ENCODE peak calls at places on chromosomes 2 and 18, in five cellular contexts. M is neural progenitor cell, G is thyroid gland, K is brain microvascular endothelial cell, Y is WERI-Rb-1. W is an unnamed sample.

GRCh38 chr2:207733597-207734240 is 22.3 kb downstream of the CCNYL1 start:
- DNase-seq in M (no peak), G (no peak), K (no peak), Y (no peak), W (no peak)

GRCh38 chr18:9403795-9404564 is 69.4 kb downstream of the TWSG1 start:
- DNase-seq in M (peak; percentile 26), G (no peak), K (peak; percentile 49), Y (peak; percentile 21), W (no peak)

GRCh38 chr2:238948765-238949641 is 101.1 kb downstream of the TWIST2 start:
- DNase-seq in M (no peak), G (no peak), K (peak; percentile 47), Y (no peak), W (no peak)

GRCh38 chr2:240269886-240270285 is 129.4 kb upstream of the OTOS start:
- DNase-seq in M (no peak), G (no peak), K (no peak), Y (peak; percentile 3), W (no peak)

GRCh38 chr2:99495461-99495860 is 5.6 kb upstream of the REV1 start:
- DNase-seq in M (no peak), G (no peak), K (no peak), Y (no peak), W (no peak)

GRCh38 chr18:25898965-25899364 is 191.4 kb downstream of the SS18 start:
- DNase-seq in M (no peak), G (no peak), K (no peak), Y (no peak), W (no peak)

GRCh38 chr18:32349728-32350395 is 120.8 kb downstream of the GAREM1 start:
- DNase-seq in M (peak; percentile 8), G (peak; percentile 91), K (peak; percentile 96), Y (no peak), W (peak; percentile 71)

GRCh38 chr2:68775272-68775847 is 40.7 kb downstream of the ARHGAP25 start:
- DNase-seq in M (no peak), G (no peak), K (no peak), Y (no peak), W (no peak)

GRCh38 chr18:36499938-36500337 is 202.4 kb downstream of the FHOD3 start:
- DNase-seq in M (no peak), G (no peak), K (no peak), Y (no peak), W (no peak)

GRCh38 chr18:77055429-77056310 is 76.9 kb downstream of the MBP start:
- DNase-seq in M (no peak), G (peak; percentile 57), K (no peak), Y (no peak), W (no peak)

GRCh38 chr2:206693399-206694137 is 24.6 kb downstream of the DYTN start:
- DNase-seq in M (peak; percentile 72), G (peak; percentile 19), K (peak; percentile 49), Y (peak; percentile 20), W (peak; percentile 10)

GRCh38 chr2:159129301-159129700 is 157.2 kb downstream of the WDSUB1 start:
- DNase-seq in M (no peak), G (no peak), K (no peak), Y (no peak), W (no peak)

GRCh38 chr2:55616509-55617159 is 788 bp downstream of the PPP4R3B start:
- DNase-seq in M (peak; percentile 46), G (peak; percentile 35), K (peak; percentile 64), Y (no peak), W (no peak)

GRCh38 chr2:186569906-186570305 is 19.9 kb upstream of the ITGAV start:
- DNase-seq in M (peak; percentile 79), G (peak; percentile 28), K (no peak), Y (no peak), W (no peak)

GRCh38 chr2:24183369-24184069 is 8.7 kb downstream of the FAM228A start:
- DNase-seq in M (no peak), G (peak; percentile 93), K (no peak), Y (no peak), W (no peak)

GRCh38 chr2:215489288-215489848 is 53.5 kb upstream of the FN1 start:
- DNase-seq in M (no peak), G (no peak), K (no peak), Y (no peak), W (no peak)

GRCh38 chr18:80172056-80172455 is 63.0 kb downstream of the ADNP2 start:
- DNase-seq in M (no peak), G (no peak), K (no peak), Y (no peak), W (no peak)

GRCh38 chr2:127092306-127092705 is 14.6 kb downstream of the BIN1 start:
- DNase-seq in M (no peak), G (no peak), K (no peak), Y (no peak), W (no peak)

GRCh38 chr2:207432471-207432870 is 97.3 kb upstream of the CREB1 start:
- DNase-seq in M (no peak), G (no peak), K (peak; percentile 64), Y (no peak), W (no peak)

GRCh38 chr2:230929381-230930148 is 4.5 kb upstream of the GPR55 start:
- DNase-seq in M (no peak), G (no peak), K (no peak), Y (no peak), W (no peak)

GRCh38 chr18:79692886-79693285 is 13.3 kb downstream of the CTDP1 start:
- DNase-seq in M (no peak), G (no peak), K (no peak), Y (no peak), W (no peak)

GRCh38 chr18:79792096-79792987 is 5.4 kb upstream of the KCNG2 start:
- DNase-seq in M (no peak), G (no peak), K (no peak), Y (no peak), W (no peak)

GRCh38 chr18:29841631-29842030 is 1200.9 kb downstream of the DSC3 start:
- DNase-seq in M (no peak), G (no peak), K (no peak), Y (no peak), W (peak; percentile 12)

GRCh38 chr2:58569460-58570185 is 328.5 kb upstream of the FANCL start:
- DNase-seq in M (no peak), G (no peak), K (no peak), Y (peak; percentile 43), W (peak; percentile 29)

GRCh38 chr18:59697236-59697932 is at the start of gene CCBE1:
- DNase-seq in M (peak; percentile 88), G (peak; percentile 64), K (peak; percentile 55), Y (peak; percentile 79), W (no peak)

GRCh38 chr2:38076250-38076709 is 329 bp upstream of the CYP1B1 start:
- DNase-seq in M (peak; percentile 92), G (peak; percentile 72), K (peak; percentile 61), Y (peak; percentile 74), W (no peak)

GRCh38 chr2:54557601-54558187 is 101.6 kb downstream of the SPTBN1 start:
- DNase-seq in M (peak; percentile 84), G (peak; percentile 70), K (no peak), Y (peak; percentile 70), W (no peak)

GRCh38 chr2:45855374-45855773 is 203.9 kb downstream of the PRKCE start:
- DNase-seq in M (no peak), G (no peak), K (no peak), Y (no peak), W (no peak)

DNA sequence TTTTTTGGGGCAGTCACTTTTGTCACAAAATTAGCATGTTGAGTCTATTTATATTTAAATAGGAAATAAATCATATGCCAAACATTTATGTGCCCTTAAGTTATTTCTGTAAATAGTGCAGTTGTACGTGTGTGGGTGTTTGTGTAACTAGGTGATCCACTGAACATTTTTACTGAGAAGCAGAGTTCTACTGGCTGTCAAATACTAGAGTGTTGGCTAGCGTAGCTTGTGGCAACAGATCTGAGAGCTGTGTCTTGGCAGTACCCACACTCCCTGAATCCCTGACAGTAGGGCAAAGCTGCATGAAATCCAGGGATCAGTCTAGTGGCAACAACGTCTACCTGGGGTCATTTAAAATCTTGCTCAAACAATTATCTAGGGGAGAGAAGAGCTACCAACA is 273.1 kb upstream of the SLC8A1 start:
- DNase-seq in M (no peak), G (no peak), K (no peak), Y (no peak), W (no peak)
- H3K27ac ChIP-seq in M (no peak overlapping the region), G (no peak overlapping the region), K (no peak overlapping the region), Y (no peak overlapping the region), W (no peak overlapping the region)

GRCh38 chr2:28336993-28337627 is 55.5 kb upstream of the FOSL2 start:
- DNase-seq in M (no peak), G (no peak), K (no peak), Y (no peak), W (no peak)
- H3K27ac ChIP-seq in M (no peak overlapping the region), G (no peak overlapping the region), K (no peak overlapping the region), Y (no peak overlapping the region), W (no peak overlapping the region)

GRCh38 chr2:33214436-33214835 is 262.0 kb upstream of the RASGRP3 start:
- DNase-seq in M (no peak), G (peak; percentile 30), K (peak; percentile 97), Y (no peak), W (no peak)
- H3K27ac ChIP-seq in M (no peak overlapping the region), G (no peak overlapping the region), K (peak overlapping the region; percentile 98), Y (no peak overlapping the region), W (peak overlapping the region; percentile 43)

DNA sequence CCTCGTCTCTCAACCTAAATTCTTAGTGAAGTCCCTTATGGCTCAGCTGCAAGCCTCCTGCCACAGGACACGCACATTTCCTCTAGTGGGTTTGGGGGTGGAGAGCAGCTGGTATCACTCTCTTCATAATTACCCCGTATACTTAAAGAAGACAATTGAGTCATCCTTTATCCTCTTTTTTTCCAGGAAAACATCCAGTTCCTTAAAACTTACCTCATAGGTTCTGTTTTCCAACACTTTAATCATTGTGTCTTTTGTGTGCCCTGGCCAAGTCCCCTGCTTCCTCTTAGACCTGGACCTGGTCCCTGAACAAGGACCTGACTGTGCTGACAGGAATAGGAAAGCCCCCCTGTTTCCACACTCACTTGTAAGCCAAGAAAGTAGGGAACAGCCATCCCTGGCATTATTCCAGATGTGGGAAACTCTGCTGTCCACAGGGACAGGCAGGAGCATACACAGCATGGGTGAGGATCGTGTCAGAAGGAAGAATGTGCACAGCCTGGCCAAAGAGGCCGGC is 42.3 kb upstream of the MYO1B start:
- DNase-seq in M (no peak), G (no peak), K (no peak), Y (no peak), W (no peak)
- H3K27ac ChIP-seq in M (no peak overlapping the region), G (no peak overlapping the region), K (peak overlapping the region; percentile 86), Y (no peak overlapping the region), W (peak overlapping the region; percentile 100)

DNA sequence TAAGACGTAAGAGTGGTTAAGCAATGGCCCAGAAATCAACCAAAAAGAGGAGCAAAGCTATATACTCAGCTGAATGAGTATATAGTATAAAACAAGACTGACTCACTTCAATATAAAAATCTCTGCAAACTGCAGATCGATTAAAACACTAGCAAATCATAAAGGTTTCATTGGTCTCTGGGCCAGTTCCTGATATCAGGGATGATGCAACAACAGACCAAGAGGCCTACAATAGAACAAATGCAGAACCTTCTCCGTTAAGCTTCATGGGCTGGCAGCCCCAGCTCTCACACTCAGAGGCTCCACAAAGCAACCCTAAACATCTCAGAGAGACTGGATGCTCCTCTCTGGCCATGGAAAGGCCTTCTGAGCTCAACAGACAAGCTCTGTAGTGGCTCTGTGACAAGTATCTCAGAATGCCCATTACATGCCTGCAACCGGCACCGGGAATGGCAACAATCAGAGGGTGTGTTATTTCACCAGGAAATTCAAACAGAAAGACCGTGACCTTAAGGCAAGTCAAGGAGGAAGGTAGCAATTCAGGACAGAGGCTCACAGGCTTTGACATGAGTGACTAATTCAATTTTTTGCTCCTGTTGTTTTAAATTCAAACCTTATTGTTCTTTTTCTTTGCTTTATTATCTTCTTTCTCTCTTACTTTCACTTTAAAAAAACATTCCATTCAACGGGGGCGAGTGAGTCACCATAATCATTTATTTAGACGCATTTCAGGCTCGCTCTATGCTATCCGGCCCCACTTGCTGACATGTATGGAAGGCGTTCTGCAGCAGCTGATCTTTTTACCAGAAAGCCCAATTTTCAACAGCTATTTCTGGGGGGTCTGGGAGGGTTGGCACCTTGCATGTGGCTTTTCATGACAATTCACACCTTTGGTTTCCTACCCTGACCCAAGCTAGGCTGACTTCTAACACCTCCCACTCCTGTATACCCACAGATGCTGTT is 15.1 kb downstream of the CYRIA start:
- DNase-seq in M (no peak), G (peak; percentile 51), K (peak; percentile 80), Y (no peak), W (no peak)
- H3K27ac ChIP-seq in M (no peak overlapping the region), G (peak overlapping the region; percentile 98), K (peak overlapping the region; percentile 82), Y (no peak overlapping the region), W (peak overlapping the region; percentile 56)